ENCODE peak calls at places on chromosomes 4 and X, in six cellular contexts. W is endothelial cell of umbilical vein, S is transverse colon, F is breast epithelium, R is suprapubic skin, X is right lobe of liver. Z is an unnamed sample.

GRCh38 chr4:26992657-26993361 is 132.2 kb downstream of the STIM2 start:
- DNase-seq in W (peak; percentile 12), S (no peak), F (no peak), R (no peak), X (no peak), Z (no peak)

GRCh38 chrX:103704863-103705262 is 5.8 kb upstream of the TMEM31 start:
- DNase-seq in W (no peak), S (no peak), F (no peak), R (no peak), X (no peak), Z (no peak)

GRCh38 chr4:157315968-157316367 is 95.4 kb downstream of the GRIA2 start:
- DNase-seq in W (peak; percentile 47), S (no peak), F (no peak), R (no peak), X (no peak), Z (no peak)

GRCh38 chrX:121179972-121180371 is 132.6 kb downstream of the GLUD2 start:
- DNase-seq in W (no peak), S (no peak), F (no peak), R (no peak), X (no peak), Z (no peak)

GRCh38 chr4:107857741-107858140 is 33.0 kb downstream of the SGMS2 start:
- DNase-seq in W (no peak), S (no peak), F (no peak), R (no peak), X (no peak), Z (no peak)

GRCh38 chrX:47190445-47191269 is 3.0 kb upstream of the UBA1 start:
- DNase-seq in W (peak; percentile 88), S (peak; percentile 87), F (peak; percentile 79), R (peak; percentile 87), X (peak; percentile 86), Z (peak; percentile 95)

GRCh38 chr4:114997596-114997995 is 115.8 kb downstream of the NDST4 start:
- DNase-seq in W (no peak), S (no peak), F (no peak), R (no peak), X (no peak), Z (no peak)

GRCh38 chr4:141458501-141458900 is 177.9 kb upstream of the IL15 start:
- DNase-seq in W (peak; percentile 8), S (no peak), F (no peak), R (no peak), X (no peak), Z (no peak)

GRCh38 chr4:124105212-124105611 is 607.3 kb downstream of the ANKRD50 start:
- DNase-seq in W (peak; percentile 22), S (no peak), F (no peak), R (no peak), X (no peak), Z (no peak)

GRCh38 chr4:109921384-109921808 is 8.7 kb downstream of the EGF start:
- DNase-seq in W (no peak), S (no peak), F (no peak), R (no peak), X (no peak), Z (no peak)

GRCh38 chr4:4477796-4478195 is 64.1 kb downstream of the STX18 start:
- DNase-seq in W (no peak), S (no peak), F (no peak), R (no peak), X (no peak), Z (no peak)

GRCh38 chr4:164439037-164439436 is 314.9 kb upstream of the SMIM31 start:
- DNase-seq in W (no peak), S (no peak), F (no peak), R (no peak), X (no peak), Z (no peak)

GRCh38 chr4:1793496-1793840 is 375 bp downstream of the FGFR3 start:
- DNase-seq in W (no peak), S (peak; percentile 65), F (no peak), R (no peak), X (peak; percentile 65), Z (no peak)

GRCh38 chr4:124459922-124460301 is 252.6 kb downstream of the ANKRD50 start:
- DNase-seq in W (peak; percentile 59), S (no peak), F (no peak), R (no peak), X (no peak), Z (no peak)

GRCh38 chr4:169236901-169237626 is 33.7 kb downstream of the SH3RF1 start:
- DNase-seq in W (no peak), S (no peak), F (peak; percentile 52), R (no peak), X (no peak), Z (no peak)

GRCh38 chrX:576904-577303 is 53.7 kb upstream of the SHOX start:
- DNase-seq in W (no peak), S (no peak), F (no peak), R (no peak), X (no peak), Z (no peak)

GRCh38 chr4:915595-915994 is 16.5 kb downstream of the GAK start:
- DNase-seq in W (peak; percentile 20), S (no peak), F (no peak), R (no peak), X (peak; percentile 3), Z (peak; percentile 47)

GRCh38 chr4:161929966-161930365 is 233.8 kb downstream of the FSTL5 start:
- DNase-seq in W (peak; percentile 20), S (no peak), F (no peak), R (no peak), X (no peak), Z (no peak)

GRCh38 chr4:128737098-128737513 is 72.4 kb upstream of the JADE1 start:
- DNase-seq in W (no peak), S (no peak), F (no peak), R (no peak), X (no peak), Z (no peak)

GRCh38 chr4:188113156-188113555 is 3.8 kb upstream of the TRIML2 start:
- DNase-seq in W (no peak), S (no peak), F (no peak), R (no peak), X (no peak), Z (no peak)

GRCh38 chr4:162865102-162865501 is 301.6 kb downstream of the NAF1 start:
- DNase-seq in W (no peak), S (no peak), F (no peak), R (no peak), X (no peak), Z (no peak)

GRCh38 chr4:184514121-184514988 is 40.0 kb upstream of the IRF2 start:
- DNase-seq in W (peak; percentile 48), S (peak; percentile 48), F (no peak), R (peak; percentile 78), X (peak; percentile 43), Z (peak; percentile 83)

GRCh38 chrX:71935542-71935941 is 24.9 kb downstream of the NHSL2 start:
- DNase-seq in W (no peak), S (no peak), F (no peak), R (no peak), X (no peak), Z (no peak)

GRCh38 chrX:71927040-71927439 is 16.4 kb downstream of the NHSL2 start:
- DNase-seq in W (no peak), S (no peak), F (no peak), R (no peak), X (no peak), Z (no peak)

GRCh38 chrX:71928856-71929255 is 18.2 kb downstream of the NHSL2 start:
- DNase-seq in W (no peak), S (no peak), F (no peak), R (no peak), X (no peak), Z (no peak)

DNA sequence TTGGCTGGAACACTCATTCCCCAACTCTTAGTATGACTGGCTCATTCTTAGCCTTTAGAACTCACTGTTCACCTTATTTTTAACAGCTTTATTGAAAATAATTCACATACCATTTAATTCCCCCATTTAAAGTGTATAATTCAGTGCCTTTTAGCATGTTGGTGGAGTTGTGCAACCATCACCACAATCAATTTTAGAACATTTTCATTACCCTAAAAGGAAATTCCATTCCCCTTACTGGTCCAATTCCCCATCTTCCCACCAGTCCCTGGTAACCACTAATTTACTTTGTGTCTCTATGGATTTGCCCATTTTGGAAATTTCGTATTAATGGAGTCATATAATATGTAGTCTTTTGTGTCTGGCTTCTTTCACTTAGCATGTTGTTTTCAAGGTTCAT is 19.7 kb downstream of the NHSL2 start:
- DNase-seq in W (no peak), S (no peak), F (no peak), R (no peak), X (no peak), Z (no peak)
- H3K9me3 ChIP-seq in W (no peaks in the 10 kb centered on the region), S (no peaks in the 10 kb centered on the region), F (no peaks in the 10 kb centered on the region), R (no peaks in the 10 kb centered on the region), X (no peaks in the 10 kb centered on the region), Z (no peaks in the 10 kb centered on the region)

DNA sequence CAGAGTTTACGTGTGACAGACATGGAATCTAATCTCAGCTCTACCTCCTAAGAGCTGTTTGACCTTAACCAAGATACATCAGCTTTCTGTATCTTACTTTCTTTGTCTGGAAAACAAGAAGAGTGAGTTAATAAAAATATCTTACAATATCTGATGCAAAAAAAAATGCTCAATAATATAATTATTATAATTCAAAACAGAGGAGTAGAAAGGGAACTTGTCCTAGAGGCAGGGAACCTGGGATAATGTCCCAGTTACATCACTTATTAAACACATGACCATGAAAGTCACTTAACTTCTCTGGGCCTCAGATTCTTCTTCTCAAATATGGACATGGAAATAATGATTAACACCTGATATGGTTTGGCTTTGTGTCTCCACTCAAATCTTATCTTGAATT is 256.1 kb downstream of the KLHL13 start:
- DNase-seq in W (no peak), S (no peak), F (no peak), R (no peak), X (no peak), Z (no peak)
- TF ChIP-seq POLR2A in W (no peak), S (no peak), F (no peak), R (no peak), X (no peak), Z (no peak)

GRCh38 chrX:135931644-135932487 is 38.4 kb downstream of the SAGE1 start:
- DNase-seq in W (peak; percentile 5), S (peak; percentile 56), F (no peak), R (no peak), X (peak; percentile 48), Z (no peak)

GRCh38 chrX:135923353-135923752 is 29.8 kb downstream of the SAGE1 start:
- DNase-seq in W (no peak), S (no peak), F (no peak), R (no peak), X (no peak), Z (no peak)

DNA sequence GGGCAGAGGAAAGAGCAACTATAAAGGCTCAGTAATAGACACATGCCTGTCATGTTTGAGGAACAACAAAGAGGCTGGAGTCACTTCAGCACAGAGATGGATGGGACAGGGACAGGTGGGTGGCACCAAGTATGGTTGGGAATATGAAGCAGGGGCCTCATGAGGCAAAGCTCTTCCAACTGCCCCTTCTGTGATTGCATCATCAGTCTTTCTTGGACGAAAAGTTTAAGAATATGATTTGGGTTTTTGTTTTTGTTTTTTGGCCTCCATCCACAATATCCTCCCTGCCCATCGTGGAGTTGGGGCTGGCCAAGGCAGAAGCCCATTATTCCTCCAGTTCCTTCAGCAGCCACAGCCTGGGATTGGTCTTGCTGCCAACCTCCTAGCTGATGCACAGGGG is 34.4 kb downstream of the SAGE1 start:
- DNase-seq in W (no peak), S (no peak), F (no peak), R (no peak), X (no peak), Z (no peak)
- H3K27me3 ChIP-seq in W (no peaks in the 10 kb centered on the region), S (no peaks in the 10 kb centered on the region), F (no peaks in the 10 kb centered on the region), R (no peaks in the 10 kb centered on the region), X (no peaks in the 10 kb centered on the region), Z (no peaks in the 10 kb centered on the region)

DNA sequence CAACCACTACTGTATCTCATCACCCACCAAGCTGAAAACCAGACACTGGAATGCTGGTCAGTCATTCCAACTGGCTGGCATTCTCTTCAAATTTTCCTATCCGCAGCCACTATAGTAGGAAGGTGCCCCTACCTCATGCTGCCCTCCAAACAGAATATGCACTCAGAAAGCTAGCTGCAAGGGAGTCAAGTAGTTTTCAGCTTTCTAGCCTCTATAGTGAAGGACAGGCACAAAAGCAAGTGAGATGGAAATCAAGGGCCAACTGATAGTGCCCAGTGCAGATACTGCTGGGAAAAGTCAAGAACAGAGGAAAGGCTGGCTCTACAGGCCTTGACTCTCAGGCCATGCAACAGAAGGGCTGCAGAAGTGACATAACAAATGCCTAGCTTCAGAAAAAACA is 47.2 kb downstream of the BCOR start:
- DNase-seq in W (no peak), S (no peak), F (no peak), R (no peak), X (no peak), Z (no peak)
- H3K9me3 ChIP-seq in W (peaks cover 3% of the 10 kb centered on the region), S (peaks cover 7% of the 10 kb centered on the region), F (peaks cover 63% of the 10 kb centered on the region), R (no peaks in the 10 kb centered on the region), X (no peaks in the 10 kb centered on the region), Z (peaks cover 66% of the 10 kb centered on the region)

Z was measured in spleen.